ENCODE peak calls at places on chromosomes 7 and 10, in nine cellular contexts. I is choroid plexus epithelial cell, E is heart left ventricle, P is cardiac muscle cell, M is upper lobe of right lung, H is SJSA1, Q is heart right ventricle, U is BE2C, O is fibroblast of lung. K is an unnamed sample.
A peak's percentile ranks its signal among the peaks of the same experiment; 100 is the strongest.

GRCh38 chr7:39433550-39433949 is 132.7 kb upstream of the YAE1 start:
- DNase-seq in I (no peak), M (no peak), U (no peak), Q (no peak), E (no peak), H (no peak), P (no peak), O (no peak), K (no peak)

GRCh38 chr10:118698421-118698820 is 56.3 kb downstream of the CACUL1 start:
- DNase-seq in I (peak; percentile 82), M (no peak), U (peak; percentile 50), E (no peak), H (peak; percentile 66), P (no peak), O (peak; percentile 33), Q (no peak), K (no peak)

GRCh38 chr7:48742046-48742445 is 182.3 kb upstream of the CDC14C start:
- DNase-seq in U (no peak), E (no peak), O (no peak), I (no peak), P (no peak), H (no peak), M (no peak), Q (no peak), K (no peak)

GRCh38 chr10:72075184-72076115 is 12.9 kb downstream of the SPOCK2 start:
- DNase-seq in I (no peak), E (peak; percentile 17), M (peak; percentile 54), O (no peak), Q (no peak), U (no peak), P (no peak), H (no peak), K (no peak)

GRCh38 chr10:130713105-130713504 is 576.9 kb downstream of the GLRX3 start:
- DNase-seq in H (no peak), E (no peak), Q (no peak), O (no peak), U (no peak), M (no peak), P (no peak), I (no peak), K (no peak)

GRCh38 chr10:5413012-5413938 is 918 bp downstream of the NET1 start:
- DNase-seq in Q (no peak), U (no peak), H (peak; percentile 35), O (peak; percentile 51), E (no peak), M (no peak), I (peak; percentile 52), P (peak; percentile 47), K (peak; percentile 14)

GRCh38 chr7:126605056-126605455 is 647.7 kb downstream of the GRM8 start:
- DNase-seq in E (no peak), O (no peak), U (no peak), M (no peak), I (no peak), H (no peak), Q (no peak), P (no peak), K (no peak)

GRCh38 chr10:6239213-6239991 is 36.7 kb downstream of the PFKFB3 start:
- DNase-seq in U (peak; percentile 86), E (no peak), P (no peak), O (peak; percentile 90), I (peak; percentile 97), H (peak; percentile 92), M (no peak), Q (peak; percentile 50), K (peak; percentile 92)

GRCh38 chr7:142646274-142646895 is 102.9 kb upstream of the PRSS1 start:
- DNase-seq in Q (no peak), H (no peak), U (no peak), M (no peak), E (no peak), P (no peak), I (no peak), O (no peak), K (no peak)

GRCh38 chr10:14476641-14477407 is 146.1 kb upstream of the FRMD4A start:
- DNase-seq in O (no peak), Q (no peak), H (peak; percentile 87), U (no peak), P (no peak), I (peak; percentile 26), E (no peak), M (no peak), K (no peak)

GRCh38 chr7:135239263-135239662 is 5.6 kb downstream of the STRA8 start:
- DNase-seq in U (no peak), Q (no peak), M (no peak), O (no peak), I (no peak), P (no peak), E (no peak), H (no peak), K (no peak)

GRCh38 chr7:80095545-80095944 is 39.1 kb upstream of the GNAI1 start:
- DNase-seq in P (no peak), Q (no peak), M (no peak), U (no peak), H (no peak), E (no peak), O (peak; percentile 57), I (peak; percentile 56), K (no peak)

GRCh38 chr10:69891057-69891617 is 89.4 kb downstream of the COL13A1 start:
- DNase-seq in E (no peak), P (no peak), O (no peak), I (no peak), H (no peak), U (no peak), M (no peak), Q (no peak), K (no peak)

GRCh38 chr7:46725838-46726237 is 804.8 kb upstream of the IGFBP3 start:
- DNase-seq in U (no peak), P (no peak), I (peak; percentile 31), O (peak; percentile 42), E (no peak), H (no peak), Q (no peak), M (no peak), K (no peak)

GRCh38 chr10:1939016-1939415 is 201.7 kb upstream of the ADARB2 start:
- DNase-seq in Q (no peak), O (no peak), I (no peak), U (no peak), E (no peak), P (no peak), H (no peak), M (no peak), K (no peak)

GRCh38 chr7:115984105-115984504 is 46.5 kb downstream of the TFEC start:
- DNase-seq in I (peak; percentile 32), P (no peak), Q (no peak), U (no peak), O (peak; percentile 26), E (no peak), M (no peak), H (no peak), K (peak; percentile 48)

GRCh38 chr7:155326385-155326784 is 28.7 kb downstream of the INSIG1 start:
- DNase-seq in I (no peak), O (no peak), U (no peak), E (no peak), Q (no peak), P (no peak), H (no peak), M (no peak), K (no peak)

GRCh38 chr7:100106633-100107032 is 5.2 kb downstream of the AP4M1 start:
- DNase-seq in H (no peak), P (no peak), Q (no peak), U (no peak), E (no peak), I (no peak), O (no peak), M (no peak), K (no peak)

DNA sequence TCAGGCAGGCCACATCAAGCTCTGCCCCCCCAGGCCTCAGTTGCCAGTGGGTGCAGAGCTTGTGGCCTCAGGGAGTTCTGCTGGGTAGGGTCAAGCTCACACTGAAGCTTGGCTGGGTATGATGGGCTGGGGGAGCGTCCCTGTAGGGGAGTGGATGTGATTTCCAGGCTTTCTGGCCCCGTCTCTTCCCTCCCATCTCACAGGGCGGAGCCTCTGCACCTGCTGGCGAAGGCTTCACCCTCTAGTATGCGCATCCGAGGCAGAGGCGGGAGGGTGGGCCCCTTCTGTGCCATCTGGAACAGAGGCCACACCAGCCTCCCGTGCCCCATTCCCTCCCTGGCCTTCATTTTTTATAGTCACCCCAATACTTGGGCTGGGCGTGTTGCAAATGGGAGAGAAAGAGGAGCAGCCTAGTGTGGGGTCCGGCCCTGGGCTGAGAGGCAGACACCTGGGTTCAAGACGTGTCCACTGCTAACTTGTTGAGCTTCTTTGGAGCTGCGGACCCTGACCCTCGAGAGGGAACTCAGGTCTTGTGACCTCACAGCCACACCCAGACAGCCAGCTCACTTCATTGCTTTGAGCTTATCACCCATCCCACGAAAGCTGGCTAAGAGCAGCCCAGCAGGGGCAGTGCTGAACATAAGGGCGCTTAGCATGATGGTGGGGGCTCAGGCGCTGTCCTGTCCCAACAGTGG is 2.3 kb downstream of the AQP1 start:
- DNase-seq in U (no peak), M (no peak), Q (no peak), H (no peak), I (no peak), O (no peak), P (no peak), E (no peak), K (no peak)
- H3K4me3 ChIP-seq in U (no peak overlapping the region), M (peak overlapping the region; percentile 66), Q (peak overlapping the region; percentile 54), H (no peak overlapping the region), I (no peak overlapping the region), O (no peak overlapping the region), P (no peak overlapping the region), E (peak overlapping the region; percentile 12), K (no peak overlapping the region)

GRCh38 chr7:27117687-27118491 is 12.7 kb downstream of the HOXA4 start:
- DNase-seq in H (no peak), E (no peak), P (no peak), O (peak; percentile 89), Q (no peak), I (no peak), U (no peak), M (no peak), K (no peak)
- H3K4me3 ChIP-seq in H (no peak overlapping the region), E (no peak overlapping the region), P (no peak overlapping the region), O (peak overlapping the region; percentile 80), Q (no peak overlapping the region), I (no peak overlapping the region), U (no peak overlapping the region), M (peak overlapping the region; percentile 65), K (no peak overlapping the region)

GRCh38 chr10:126930506-126931458 is 25.6 kb downstream of the DOCK1 start:
- DNase-seq in H (no peak), O (peak; percentile 72), Q (no peak), M (no peak), P (no peak), U (no peak), I (peak; percentile 59), E (no peak), K (peak; percentile 40)
- H3K4me3 ChIP-seq in H (no peak overlapping the region), O (no peak overlapping the region), Q (peak overlapping the region; percentile 39), M (no peak overlapping the region), P (no peak overlapping the region), U (no peak overlapping the region), I (peak overlapping the region; percentile 44), E (no peak overlapping the region), K (peak overlapping the region; percentile 31)

DNA sequence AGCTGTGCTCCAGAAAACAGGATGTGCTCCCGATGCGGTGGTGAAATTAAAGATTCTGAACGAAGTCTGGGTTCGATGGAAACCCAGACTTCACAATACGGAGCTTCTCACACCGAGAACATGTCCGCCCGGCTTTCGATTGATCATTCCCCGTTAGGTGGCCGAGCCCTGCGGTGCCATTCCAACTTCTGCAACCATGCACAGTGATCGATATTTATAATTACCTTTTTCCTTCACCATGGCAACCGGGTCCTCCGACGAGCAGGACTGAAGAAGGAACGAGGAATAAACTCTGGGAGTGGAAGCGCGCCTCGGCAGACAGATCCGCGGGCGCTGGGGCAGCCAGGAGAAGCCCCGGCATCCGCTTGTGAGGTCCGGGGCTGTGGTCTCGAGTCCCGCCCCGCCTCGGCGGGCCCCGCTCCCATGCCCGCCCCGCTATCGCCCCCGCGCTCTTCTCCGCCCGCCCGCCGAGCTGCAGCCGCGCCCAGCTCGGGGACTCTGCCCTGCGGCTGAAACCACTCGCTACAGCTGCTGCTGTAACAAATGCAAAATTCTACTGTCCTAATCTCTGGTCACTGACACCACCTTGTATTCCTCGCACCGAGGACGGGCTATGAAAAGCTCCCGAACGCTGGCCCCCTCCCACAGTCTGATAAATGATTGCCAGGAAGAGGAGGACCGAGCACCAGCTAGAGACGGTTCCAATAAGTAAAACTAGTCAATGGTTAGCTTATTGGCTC is 26.2 kb downstream of the ABLIM1 start:
- DNase-seq in I (no peak), O (no peak), Q (peak; percentile 58), E (peak; percentile 67), H (peak; percentile 61), U (peak; percentile 62), P (peak; percentile 77), M (peak; percentile 72), K (no peak)
- H3K4me3 ChIP-seq in I (peak overlapping the region; percentile 54), O (peak overlapping the region; percentile 72), Q (peak overlapping the region; percentile 59), E (peak overlapping the region; percentile 40), H (peak overlapping the region; percentile 48), U (peak overlapping the region; percentile 75), P (peak overlapping the region; percentile 64), M (peak overlapping the region; percentile 64), K (peak overlapping the region; percentile 53)